ENCODE peak calls at places on chromosome 17, in ten cellular contexts. Q is cardiac septum; E is stimulated activated CD4-positive, alpha-beta T cell treated with anti-CD3 and anti-CD28 coated beads, Interleukin-4, amount 100 ng/mL, for 4 hours; X is caudate nucleus; G is AG10803; U is lower leg skin; M is HepG2; H is NCI-H345; W is HuH-7.5; P is GM12865. D is an unnamed sample.

GRCh38 chr17:78421084-78421533 is 42.7 kb downstream of the PGS1 start:
- DNase-seq in Q (no peak), E (no peak), X (no peak), G (no peak), U (no peak), M (no peak), H (no peak), W (no peak), P (no peak), D (no peak)

GRCh38 chr17:3965123-3965800 is 1.0 kb upstream of the ATP2A3 start:
- DNase-seq in Q (peak), E (peak), X (no peak), G (no peak), U (peak), M (no peak), H (peak), W (peak), P (peak), D (peak)

GRCh38 chr17:31156326-31156725 is 61.5 kb downstream of the NF1 start:
- DNase-seq in Q (no peak), E (no peak), X (no peak), G (peak), U (no peak), M (no peak), H (no peak), W (no peak), P (no peak), D (peak)

GRCh38 chr17:76734080-76734840 is 2.9 kb downstream of the SRSF2 start:
- DNase-seq in Q (no peak), E (no peak), X (no peak), G (no peak), U (no peak), M (no peak), H (no peak), W (no peak), P (peak), D (peak)

GRCh38 chr17:30203471-30203981 is 32.0 kb downstream of the SLC6A4 start:
- DNase-seq in Q (no peak), E (no peak), X (no peak), G (no peak), U (peak), M (no peak), H (no peak), W (no peak), P (peak), D (no peak)

GRCh38 chr17:74149597-74150427 is 53.7 kb upstream of the RPL38 start:
- DNase-seq in Q (no peak), E (no peak), X (no peak), G (no peak), U (peak), M (no peak), H (no peak), W (no peak), P (no peak), D (no peak)

GRCh38 chr17:73909156-73909555 is 264.9 kb upstream of the SDK2 start:
- DNase-seq in Q (no peak), E (no peak), X (no peak), G (no peak), U (peak), M (no peak), H (no peak), W (no peak), P (no peak), D (no peak)

GRCh38 chr17:29884995-29885394 is 45.0 kb downstream of the SSH2 start:
- DNase-seq in Q (no peak), E (no peak), X (no peak), G (no peak), U (no peak), M (no peak), H (no peak), W (no peak), P (no peak), D (no peak)

GRCh38 chr17:59107306-59107670 is 608 bp upstream of the TRIM37 start:
- DNase-seq in Q (no peak), E (no peak), X (no peak), G (no peak), U (no peak), M (no peak), H (no peak), W (no peak), P (no peak), D (no peak)

GRCh38 chr17:44829558-44830358 is at the start of gene GJC1:
- DNase-seq in Q (peak), E (no peak), X (no peak), G (peak), U (no peak), M (no peak), H (peak), W (peak), P (peak), D (peak)

GRCh38 chr17:56902350-56902749 is 11.5 kb downstream of the TRIM25 start:
- DNase-seq in Q (no peak), E (no peak), X (no peak), G (peak), U (peak), M (no peak), H (no peak), W (no peak), P (no peak), D (peak)

GRCh38 chr17:45782889-45783592 is 1.1 kb upstream of the CRHR1 start:
- DNase-seq in Q (no peak), E (no peak), X (peak), G (no peak), U (no peak), M (no peak), H (peak), W (no peak), P (no peak), D (peak)

GRCh38 chr17:59838196-59838911 is 54.4 kb downstream of the TUBD1 start:
- DNase-seq in Q (no peak), E (peak), X (no peak), G (peak), U (peak), M (no peak), H (no peak), W (no peak), P (peak), D (peak)

GRCh38 chr17:75130632-75131277 is 787 bp downstream of the NT5C start:
- DNase-seq in Q (no peak), E (peak), X (peak), G (peak), U (peak), M (peak), H (peak), W (peak), P (peak), D (peak)

GRCh38 chr17:37828313-37829124 is 83.7 kb upstream of the HNF1B start:
- DNase-seq in Q (no peak), E (no peak), X (no peak), G (peak), U (peak), M (no peak), H (no peak), W (no peak), P (no peak), D (peak)

GRCh38 chr17:273994-274832 is 78.4 kb downstream of the RPH3AL start:
- DNase-seq in Q (peak), E (no peak), X (no peak), G (no peak), U (peak), M (no peak), H (no peak), W (no peak), P (no peak), D (no peak)

GRCh38 chr17:77783991-77784820 is 174.3 kb upstream of the TNRC6C start:
- DNase-seq in Q (no peak), E (peak), X (no peak), G (no peak), U (no peak), M (no peak), H (no peak), W (no peak), P (peak), D (no peak)

GRCh38 chr17:1398900-1399299 is 1.1 kb downstream of the YWHAE start:
- DNase-seq in Q (no peak), E (peak), X (no peak), G (peak), U (no peak), M (no peak), H (no peak), W (no peak), P (peak), D (peak)

GRCh38 chr17:49935526-49936210 is 33.3 kb upstream of the DLX4 start:
- DNase-seq in Q (no peak), E (no peak), X (no peak), G (no peak), U (no peak), M (no peak), H (no peak), W (no peak), P (no peak), D (no peak)

GRCh38 chr17:81398170-81398854 is 3.1 kb downstream of the BAHCC1 start:
- DNase-seq in Q (no peak), E (no peak), X (peak), G (peak), U (no peak), M (no peak), H (no peak), W (no peak), P (no peak), D (no peak)

GRCh38 chr17:8799001-8799850 is at the start of gene MFSD6L:
- DNase-seq in Q (no peak), E (no peak), X (no peak), G (no peak), U (peak), M (no peak), H (peak), W (no peak), P (peak), D (no peak)

GRCh38 chr17:17849147-17849820 is 12.5 kb upstream of the SREBF1 start:
- DNase-seq in Q (peak), E (peak), X (no peak), G (peak), U (peak), M (peak), H (peak), W (no peak), P (peak), D (peak)

GRCh38 chr17:59851431-59852375 is 41.0 kb downstream of the TUBD1 start:
- DNase-seq in Q (no peak), E (no peak), X (no peak), G (peak), U (peak), M (no peak), H (no peak), W (no peak), P (no peak), D (peak)